ENCODE peak calls at places on chromosomes 4 and X, in seven cellular contexts. Y, D, U, G, O, X and N are unnamed samples.
A peak's percentile ranks its signal among the peaks of the same experiment; 100 is the strongest.

GRCh38 chr4:7647932-7648812 is 213.4 kb upstream of the PSAPL1 start:
- DNase-seq in Y (peak; percentile 80), D (no peak), U (peak; percentile 77), G (peak; percentile 43), O (peak; percentile 94), X (peak; percentile 40), N (no peak)

GRCh38 chrX:1466232-1466661 is 13.5 kb upstream of the ASMTL start:
- DNase-seq in Y (no peak), D (no peak), U (peak; percentile 84), G (no peak), O (no peak), X (no peak), N (no peak)

GRCh38 chr4:72449705-72450104 is 119.3 kb downstream of the ADAMTS3 start:
- DNase-seq in Y (peak; percentile 10), D (no peak), U (no peak), G (peak; percentile 26), O (peak; percentile 62), X (no peak), N (no peak)

GRCh38 chr4:176837176-176837915 is 44.6 kb upstream of the VEGFC start:
- DNase-seq in Y (no peak), D (no peak), U (no peak), G (no peak), O (peak; percentile 38), X (no peak), N (no peak)

GRCh38 chrX:31384471-31384870 is 312.6 kb upstream of the FTHL17 start:
- DNase-seq in Y (no peak), D (no peak), U (no peak), G (no peak), O (no peak), X (no peak), N (no peak)

GRCh38 chr4:187586892-187587291 is 408.7 kb upstream of the ZFP42 start:
- DNase-seq in Y (no peak), D (no peak), U (no peak), G (peak; percentile 5), O (no peak), X (no peak), N (no peak)

GRCh38 chrX:132483523-132483922 is 5.3 kb downstream of the MBNL3 start:
- DNase-seq in Y (no peak), D (no peak), U (no peak), G (no peak), O (no peak), X (no peak), N (no peak)

GRCh38 chr4:172096771-172097170 is 283.6 kb downstream of the GALNTL6 start:
- DNase-seq in Y (peak; percentile 16), D (no peak), U (no peak), G (peak; percentile 11), O (no peak), X (no peak), N (no peak)

GRCh38 chrX:136666088-136666487 is 18.1 kb downstream of the CD40LG start:
- DNase-seq in Y (no peak), D (no peak), U (no peak), G (no peak), O (no peak), X (no peak), N (no peak)

GRCh38 chr4:80215449-80216052 is 18.2 kb downstream of the PRDM8 start:
- DNase-seq in Y (peak; percentile 64), D (no peak), U (no peak), G (peak; percentile 66), O (peak; percentile 23), X (peak; percentile 41), N (no peak)

GRCh38 chr4:19358015-19358414 is 893.7 kb upstream of the SLIT2 start:
- DNase-seq in Y (peak; percentile 67), D (no peak), U (no peak), G (no peak), O (no peak), X (no peak), N (no peak)

GRCh38 chr4:54942735-54943134 is 182.7 kb downstream of the KDR start:
- DNase-seq in Y (no peak), D (no peak), U (no peak), G (no peak), O (no peak), X (no peak), N (no peak)

GRCh38 chrX:136047969-136048368 is 62.7 kb downstream of the SLC9A6 start:
- DNase-seq in Y (peak; percentile 55), D (no peak), U (no peak), G (peak; percentile 24), O (no peak), X (no peak), N (no peak)

GRCh38 chrX:153565996-153566580 is 32.9 kb downstream of the CCNQ start:
- DNase-seq in Y (no peak), D (no peak), U (no peak), G (no peak), O (no peak), X (peak; percentile 28), N (peak; percentile 46)

GRCh38 chr4:99586322-99586721 is 11.7 kb downstream of the MTTP start:
- DNase-seq in Y (no peak), D (no peak), U (no peak), G (no peak), O (no peak), X (no peak), N (no peak)

GRCh38 chrX:135213200-135213844 is 38.5 kb upstream of the ETDA start:
- DNase-seq in Y (no peak), D (no peak), U (no peak), G (no peak), O (no peak), X (no peak), N (no peak)

GRCh38 chr4:168275836-168276235 is 42.7 kb downstream of the DDX60 start:
- DNase-seq in Y (no peak), D (no peak), U (no peak), G (no peak), O (no peak), X (no peak), N (no peak)

GRCh38 chrX:46575586-46575985 is 2.0 kb downstream of the CHST7 start:
- DNase-seq in Y (no peak), D (no peak), U (no peak), G (no peak), O (peak; percentile 55), X (no peak), N (no peak)

GRCh38 chr4:45629717-45630116 is 494.1 kb downstream of the GABRG1 start:
- DNase-seq in Y (no peak), D (no peak), U (no peak), G (no peak), O (no peak), X (no peak), N (no peak)

GRCh38 chrX:15151267-15152196 is 118.4 kb downstream of the ASB9 start:
- DNase-seq in Y (no peak), D (no peak), U (no peak), G (no peak), O (no peak), X (no peak), N (no peak)

GRCh38 chrX:19739683-19740082 is 147.7 kb downstream of the SH3KBP1 start:
- DNase-seq in Y (peak; percentile 73), D (peak; percentile 45), U (peak; percentile 81), G (peak; percentile 70), O (peak; percentile 86), X (peak; percentile 65), N (peak; percentile 49)

GRCh38 chr4:95610170-95610569 is 61.4 kb upstream of the UNC5C start:
- DNase-seq in Y (no peak), D (no peak), U (no peak), G (no peak), O (no peak), X (no peak), N (no peak)

GRCh38 chr4:95619525-95620443 is 71.0 kb upstream of the UNC5C start:
- DNase-seq in Y (no peak), D (no peak), U (no peak), G (no peak), O (no peak), X (no peak), N (no peak)

GRCh38 chr4:95614684-95615205 is 66.0 kb upstream of the UNC5C start:
- DNase-seq in Y (no peak), D (no peak), U (no peak), G (no peak), O (peak; percentile 32), X (no peak), N (no peak)
- H3K4me3 ChIP-seq in Y (no peak overlapping the region), D (no peak overlapping the region), U (no peak overlapping the region), G (no peak overlapping the region), O (no peak overlapping the region), X (no peak overlapping the region), N (no peak overlapping the region)

GRCh38 chrX:274904-275475 is 6.2 kb upstream of the PLCXD1 start:
- DNase-seq in Y (no peak), D (no peak), U (peak; percentile 78), G (no peak), O (peak; percentile 45), X (no peak), N (no peak)
- H3K4me3 ChIP-seq in Y (no peak overlapping the region), D (peak overlapping the region; percentile 74), U (peak overlapping the region; percentile 61), G (no peak overlapping the region), O (no peak overlapping the region), X (no peak overlapping the region), N (no peak overlapping the region)

DNA sequence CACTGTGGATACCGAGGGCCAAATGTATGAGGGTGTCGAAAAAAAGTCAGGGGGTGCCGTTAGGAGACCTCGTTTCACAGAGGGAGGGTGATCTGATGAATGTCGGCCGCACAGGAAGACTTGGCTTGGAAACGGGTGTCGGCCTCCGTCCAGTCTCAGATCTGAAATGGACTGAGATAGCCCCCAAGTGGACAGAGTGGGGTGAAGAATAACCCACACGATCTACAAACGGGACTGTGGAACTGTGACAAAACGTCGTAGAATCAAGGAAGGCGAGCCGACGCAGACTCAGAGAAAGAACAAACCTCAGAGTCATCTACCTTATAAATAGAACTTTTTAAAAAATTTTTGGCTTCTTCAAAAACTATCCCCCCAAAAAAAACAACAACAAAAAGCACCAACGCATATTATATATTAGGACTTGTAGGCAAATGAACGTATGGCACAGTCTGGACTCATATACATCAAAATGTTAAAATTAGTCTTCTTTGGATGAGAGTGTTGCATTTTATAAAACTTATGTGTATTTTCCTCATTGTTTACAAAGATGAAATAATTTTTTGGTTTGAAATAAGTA is 63.8 kb upstream of the IRF2 start:
- DNase-seq in Y (peak; percentile 90), D (peak; percentile 91), U (peak; percentile 92), G (peak; percentile 93), O (peak; percentile 81), X (peak; percentile 94), N (peak; percentile 81)
- H3K4me3 ChIP-seq in Y (peak overlapping the region; percentile 81), D (peak overlapping the region; percentile 71), U (peak overlapping the region; percentile 66), G (peak overlapping the region; percentile 61), O (peak overlapping the region; percentile 92), X (peak overlapping the region; percentile 66), N (peak overlapping the region; percentile 89)

DNA sequence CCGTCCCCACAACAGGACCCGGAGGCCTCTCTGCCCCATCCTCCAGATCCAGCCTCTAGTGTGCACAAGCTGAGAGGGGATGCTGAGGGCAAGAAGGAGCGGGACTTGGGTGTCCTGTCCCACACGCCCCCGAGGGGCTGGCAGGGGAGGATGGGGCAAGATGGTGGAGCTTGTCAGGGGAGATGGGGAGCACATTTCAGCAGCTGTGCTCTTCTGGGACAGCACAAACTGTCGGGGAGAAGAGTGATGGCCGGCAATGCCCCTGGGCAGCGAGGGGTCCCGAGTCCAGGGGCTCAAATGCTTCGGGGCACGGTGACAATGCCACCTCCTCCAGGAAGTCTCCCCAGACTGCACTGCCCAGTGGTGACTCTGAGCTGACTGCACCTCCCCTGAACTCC is 134.5 kb downstream of the FAM53A start:
- DNase-seq in Y (no peak), D (no peak), U (no peak), G (no peak), O (no peak), X (no peak), N (no peak)
- H3K4me3 ChIP-seq in Y (no peak overlapping the region), D (peak overlapping the region; percentile 52), U (no peak overlapping the region), G (no peak overlapping the region), O (no peak overlapping the region), X (no peak overlapping the region), N (no peak overlapping the region)

GRCh38 chr4:184616633-184617471 is 32.4 kb downstream of the CASP3 start:
- DNase-seq in Y (no peak), D (no peak), U (no peak), G (no peak), O (no peak), X (no peak), N (no peak)
- H3K4me3 ChIP-seq in Y (no peak overlapping the region), D (no peak overlapping the region), U (no peak overlapping the region), G (no peak overlapping the region), O (no peak overlapping the region), X (no peak overlapping the region), N (no peak overlapping the region)